ENCODE peak calls at places on chromosomes 7 and 10, in seven cellular contexts. X is RWPE2, Z is adrenal gland, D is IMR-90, G is thoracic aorta, A is mammary epithelial cell, L is gastrocnemius medialis. F is an unnamed sample.

GRCh38 chr10:123549761-123550454 is 116.2 kb upstream of the GPR26 start:
- DNase-seq in X (no peak), A (no peak), Z (no peak), L (no peak), G (no peak), D (no peak), F (no peak)

GRCh38 chr7:97372882-97373281 is 255.4 kb downstream of the SDHAF3 start:
- DNase-seq in X (no peak), L (no peak), D (no peak), Z (no peak), G (no peak), A (no peak), F (no peak)

GRCh38 chr7:69803699-69804516 is 205.6 kb downstream of the AUTS2 start:
- DNase-seq in Z (no peak), D (no peak), X (no peak), A (no peak), G (no peak), L (no peak), F (no peak)

GRCh38 chr10:123143825-123144168 is 4.1 kb upstream of the HMX2 start:
- DNase-seq in D (no peak), X (no peak), Z (no peak), A (no peak), L (no peak), G (no peak), F (no peak)

GRCh38 chr7:155913311-155913710 is 101.0 kb upstream of the SHH start:
- DNase-seq in D (peak; percentile 35), Z (no peak), G (no peak), L (no peak), A (no peak), X (no peak), F (no peak)

GRCh38 chr7:76086070-76086469 is 38.2 kb downstream of the MDH2 start:
- DNase-seq in X (no peak), Z (no peak), D (peak; percentile 59), G (no peak), L (no peak), A (peak; percentile 66), F (no peak)

GRCh38 chr10:44374155-44374554 is 10.7 kb downstream of the CXCL12 start:
- DNase-seq in G (no peak), X (no peak), Z (no peak), A (no peak), L (no peak), D (no peak), F (no peak)

GRCh38 chr10:29663718-29664117 is 28.9 kb upstream of the SVIL start:
- DNase-seq in D (no peak), A (no peak), L (peak; percentile 68), G (no peak), X (no peak), Z (no peak), F (no peak)

GRCh38 chr10:70145166-70145665 is 1.3 kb downstream of the TYSND1 start:
- DNase-seq in D (no peak), A (no peak), G (no peak), X (no peak), L (no peak), Z (peak; percentile 30), F (no peak)

GRCh38 chr10:63630085-63630927 is 109.1 kb downstream of the REEP3 start:
- DNase-seq in A (peak; percentile 87), L (peak; percentile 85), X (peak; percentile 91), Z (peak; percentile 91), D (peak; percentile 90), G (peak; percentile 66), F (peak; percentile 99)

GRCh38 chr7:28666144-28666543 is 253.8 kb downstream of the CREB5 start:
- DNase-seq in D (peak; percentile 69), L (no peak), G (no peak), Z (no peak), A (peak; percentile 97), X (peak; percentile 67), F (no peak)

GRCh38 chr7:157404845-157405481 is 68.2 kb downstream of the DNAJB6 start:
- DNase-seq in G (no peak), A (peak; percentile 95), Z (peak; percentile 95), L (peak; percentile 59), X (peak; percentile 86), D (peak; percentile 94), F (peak; percentile 99)

GRCh38 chr10:98101366-98101765 is 33.1 kb upstream of the R3HCC1L start:
- DNase-seq in X (no peak), L (no peak), G (no peak), Z (no peak), A (no peak), D (no peak), F (no peak)

GRCh38 chr7:108266489-108266888 is 136.3 kb upstream of the LAMB4 start:
- DNase-seq in X (no peak), L (no peak), G (no peak), A (no peak), Z (peak; percentile 36), D (no peak), F (no peak)

GRCh38 chr10:132447446-132448247 is 50.6 kb downstream of the PWWP2B start:
- DNase-seq in G (no peak), L (no peak), A (peak; percentile 97), Z (peak; percentile 79), X (peak; percentile 93), D (peak; percentile 71), F (peak; percentile 74)

DNA sequence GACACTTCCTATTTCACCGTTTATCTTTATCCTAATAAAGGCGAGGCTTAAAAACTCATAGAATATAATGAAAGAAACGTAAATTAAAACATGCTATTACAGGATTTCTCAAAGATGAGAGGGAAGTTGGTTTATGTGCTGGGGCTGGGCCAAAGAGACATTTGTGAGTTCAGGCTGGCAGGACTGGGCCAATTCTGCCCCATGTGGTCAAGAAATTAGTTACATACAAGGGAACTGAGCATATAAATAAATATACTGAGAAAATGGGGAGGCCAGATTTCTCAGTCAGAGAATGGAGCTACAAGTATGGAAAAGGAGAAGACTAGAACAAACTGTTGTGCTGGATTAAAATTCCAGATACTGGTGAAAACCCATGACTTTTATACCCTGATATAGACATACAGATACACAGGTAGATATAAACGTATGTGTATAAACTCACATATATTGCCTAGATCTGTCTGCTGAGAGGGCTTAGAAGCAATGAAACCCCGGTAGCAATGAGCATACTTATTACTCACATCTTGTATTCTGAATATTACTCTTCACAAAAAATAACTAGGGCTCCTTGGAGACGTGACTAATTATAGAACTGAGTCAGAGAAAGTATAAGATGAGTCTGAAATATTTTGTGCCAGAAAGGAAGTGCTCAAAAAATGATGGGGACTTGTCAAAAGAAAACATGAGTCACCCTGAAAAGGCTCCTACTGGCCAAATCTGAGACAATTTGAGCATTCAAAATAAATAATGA is 155.7 kb upstream of the FGFR2 start:
- DNase-seq in D (peak; percentile 87), X (no peak), G (no peak), A (peak; percentile 88), Z (no peak), L (no peak), F (peak; percentile 37)
- H3K4me3 ChIP-seq in D (no peak overlapping the region), X (no peak overlapping the region), G (no peak overlapping the region), A (no peak overlapping the region), Z (no peak overlapping the region), L (no peak overlapping the region), F (no peak overlapping the region)

DNA sequence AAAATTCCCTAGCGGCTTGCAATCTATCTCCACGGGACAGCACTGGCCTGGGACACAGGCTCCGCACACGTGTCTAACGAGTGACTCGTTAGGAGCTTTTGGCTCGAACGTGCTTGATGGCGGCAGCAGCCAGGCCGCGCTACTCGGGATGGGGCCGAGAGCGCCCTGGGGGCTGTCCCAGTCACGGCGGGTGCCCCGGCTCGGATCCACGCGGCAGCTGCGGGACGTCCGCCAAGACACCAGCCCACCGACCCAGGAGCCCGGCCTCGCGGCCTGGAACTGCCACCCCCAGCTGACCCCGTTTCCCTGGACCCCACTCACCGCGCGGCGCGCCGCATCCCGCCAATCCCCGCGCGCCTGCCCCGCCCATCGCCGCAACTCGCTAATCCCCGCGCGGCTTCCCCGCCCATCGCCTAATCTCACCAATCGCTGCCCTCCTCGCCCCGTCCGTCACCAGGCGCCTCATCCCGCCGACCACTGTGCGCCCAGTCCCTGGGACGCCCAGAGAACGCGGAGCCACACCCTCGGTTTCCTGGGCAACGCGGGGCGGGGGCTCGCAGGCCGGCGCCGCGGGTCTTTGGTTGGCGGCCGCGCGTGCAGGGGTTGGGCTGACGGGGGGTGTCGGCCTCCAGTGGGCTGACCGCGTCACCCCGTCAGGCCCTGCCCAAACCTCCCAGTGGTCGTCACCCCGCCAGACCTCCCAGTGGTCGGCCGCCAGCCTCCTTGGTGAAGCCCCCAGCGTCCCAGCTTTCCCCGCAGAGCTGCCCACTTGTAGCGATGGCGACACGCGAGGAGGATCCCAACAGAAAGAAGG is at the start of gene POLD2:
- DNase-seq in G (peak; percentile 94), L (peak; percentile 97), A (peak; percentile 96), Z (peak; percentile 99), X (peak; percentile 98), D (peak; percentile 92), F (peak; percentile 96)
- TF ChIP-seq CTCF in G (peak; percentile 13), L (no peak), A (no peak), Z (no peak), X (no peak), D (no peak), F (no peak)

DNA sequence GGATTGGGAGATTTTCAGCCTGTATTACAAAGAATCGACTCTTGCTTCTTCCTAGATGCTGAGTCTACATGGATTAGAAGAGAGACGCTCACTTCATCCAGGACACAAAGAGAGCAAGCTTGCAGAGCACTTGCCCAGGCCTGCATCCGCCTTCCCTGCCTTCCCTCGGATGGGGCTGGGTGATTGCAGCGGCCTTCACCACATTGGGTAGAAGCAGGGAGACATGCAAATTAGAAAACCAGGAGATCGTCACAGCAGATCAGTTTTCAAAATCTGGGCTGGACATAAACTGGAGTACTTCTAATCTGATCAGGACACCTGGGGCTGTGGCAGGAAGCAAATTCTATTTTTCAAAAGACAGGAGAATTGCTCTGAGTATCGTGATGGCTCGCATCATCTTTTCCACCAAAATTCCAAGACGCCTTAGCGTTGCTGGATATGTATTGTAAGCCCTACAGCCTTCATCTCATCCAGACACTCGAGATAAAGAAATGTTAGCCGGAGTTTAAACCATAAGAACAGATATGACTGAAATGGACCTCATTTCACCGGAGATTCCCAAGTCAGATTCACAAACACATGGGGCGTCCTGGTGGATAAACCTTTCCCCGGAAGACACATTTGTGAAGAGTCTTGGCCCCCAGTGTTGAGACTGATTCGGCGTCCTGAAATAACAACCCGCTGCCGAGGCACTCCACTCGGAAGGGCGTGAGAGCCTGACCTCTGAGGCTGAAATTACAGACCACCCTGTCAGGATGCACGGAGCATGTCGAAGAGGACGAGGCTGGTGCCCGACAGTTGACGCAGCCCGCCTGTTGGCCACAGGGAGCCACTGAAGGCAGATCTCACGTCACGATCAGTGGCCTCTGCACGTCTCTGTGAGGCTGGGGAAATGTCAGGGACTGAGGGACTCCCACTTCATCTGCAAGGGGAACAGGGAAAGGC is 91.2 kb upstream of the PARD3 start:
- DNase-seq in D (peak; percentile 55), L (no peak), X (peak; percentile 82), A (peak; percentile 93), G (no peak), Z (peak; percentile 43), F (peak; percentile 49)
- H3K4me3 ChIP-seq in D (no peak overlapping the region), L (peak overlapping the region; percentile 11), X (no peak overlapping the region), A (no peak overlapping the region), G (no peak overlapping the region), Z (no peak overlapping the region), F (no peak overlapping the region)

DNA sequence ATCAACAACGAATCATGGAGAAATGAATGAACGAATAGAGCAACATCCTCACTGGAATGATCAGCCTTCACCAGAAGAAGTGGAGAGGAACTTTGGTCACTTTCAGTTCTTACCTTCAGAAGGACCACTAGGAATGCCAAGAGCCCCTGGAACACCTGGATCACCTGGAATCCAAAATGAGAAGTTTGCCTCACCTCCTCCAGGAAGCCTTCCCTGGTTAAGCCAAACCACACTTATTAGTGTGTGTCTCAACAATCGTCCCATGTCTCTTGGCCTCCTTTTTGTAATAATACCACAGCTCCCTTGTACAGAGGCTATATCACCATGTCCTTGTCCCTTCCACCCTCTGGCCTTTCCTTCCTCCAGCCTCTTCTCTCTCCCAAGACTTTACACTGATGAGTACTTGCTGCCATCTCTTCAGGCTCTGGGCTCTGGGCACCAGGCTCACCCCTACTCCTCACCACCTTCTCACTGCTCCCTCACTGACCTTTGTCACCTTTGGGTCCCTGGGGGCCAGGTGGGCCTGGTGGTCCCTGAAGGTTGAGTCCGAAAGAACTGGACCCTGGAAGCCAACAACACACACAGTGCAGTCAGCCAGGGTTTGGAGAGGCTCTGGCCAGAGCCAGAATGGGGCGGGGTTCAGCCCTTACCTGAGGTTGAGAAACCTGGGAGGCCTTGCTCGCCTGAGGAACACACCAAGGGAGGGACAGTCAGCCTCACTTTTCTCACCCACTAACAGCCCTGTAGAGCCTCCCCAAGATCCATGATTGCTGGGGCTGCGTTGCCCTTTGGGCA is 46.5 kb downstream of the COL17A1 start:
- DNase-seq in X (peak; percentile 38), G (no peak), D (no peak), A (no peak), L (no peak), Z (no peak), F (no peak)
- TF ChIP-seq CTCF in X (no peak), G (no peak), D (no peak), A (no peak), L (no peak), Z (no peak), F (no peak)

F was measured in fibroblast of villous mesenchyme.